ENCODE peak calls at places on chromosomes 5 and 9, in six cellular contexts. B is neural progenitor cell, L is adrenal gland, X is OCI-LY7, U is tibial artery, Q is HepG2. R is an unnamed sample.

GRCh38 chr9:4855861-4856260 is 63.1 kb downstream of the RCL1 start:
- DNase-seq in B (no peak), L (no peak), X (no peak), U (peak; percentile 85), Q (no peak), R (no peak)

GRCh38 chr5:12323637-12324229 is 419.5 kb upstream of the CTNND2 start:
- DNase-seq in B (no peak), L (no peak), X (no peak), U (no peak), Q (no peak), R (peak; percentile 17)

GRCh38 chr5:56827043-56827442 is 11.7 kb downstream of the MAP3K1 start:
- DNase-seq in B (peak; percentile 47), L (no peak), X (peak; percentile 43), U (no peak), Q (peak; percentile 56), R (peak; percentile 35)

GRCh38 chr5:155342956-155343355 is 329.4 kb downstream of the KIF4B start:
- DNase-seq in B (no peak), L (no peak), X (no peak), U (no peak), Q (no peak), R (no peak)

GRCh38 chr5:172450861-172451695 is 3.2 kb downstream of the SH3PXD2B start:
- DNase-seq in B (peak; percentile 60), L (no peak), X (peak; percentile 32), U (peak; percentile 70), Q (no peak), R (peak; percentile 81)

GRCh38 chr5:120017523-120017922 is 388.2 kb downstream of the FAM170A start:
- DNase-seq in B (no peak), L (no peak), X (no peak), U (no peak), Q (no peak), R (no peak)

GRCh38 chr5:135072357-135073247 is 38.6 kb upstream of the PITX1 start:
- DNase-seq in B (peak; percentile 50), L (no peak), X (no peak), U (peak; percentile 59), Q (no peak), R (peak; percentile 84)

GRCh38 chr5:115450741-115451140 is 93.8 kb downstream of the FEM1C start:
- DNase-seq in B (no peak), L (no peak), X (no peak), U (no peak), Q (no peak), R (no peak)

GRCh38 chr9:123686131-123686848 is 243.6 kb downstream of the DENND1A start:
- DNase-seq in B (no peak), L (peak; percentile 53), X (no peak), U (no peak), Q (no peak), R (no peak)

GRCh38 chr9:137114220-137114612 is 317 bp downstream of the DPP7 start:
- DNase-seq in B (no peak), L (no peak), X (no peak), U (no peak), Q (no peak), R (no peak)

GRCh38 chr5:145834917-145835838 is at the start of gene PRELID2:
- DNase-seq in B (peak; percentile 94), L (peak; percentile 93), X (peak; percentile 29), U (peak; percentile 93), Q (peak; percentile 89), R (peak; percentile 88)

GRCh38 chr9:20811872-20812271 is 127.8 kb downstream of the FOCAD start:
- DNase-seq in B (no peak), L (no peak), X (no peak), U (no peak), Q (no peak), R (no peak)

GRCh38 chr9:75063556-75064305 is 24.2 kb downstream of the NMRK1 start:
- DNase-seq in B (no peak), L (no peak), X (no peak), U (no peak), Q (no peak), R (no peak)

GRCh38 chr9:38087934-38088925 is 19.2 kb upstream of the SHB start:
- DNase-seq in B (peak; percentile 78), L (peak; percentile 75), X (peak; percentile 54), U (peak; percentile 86), Q (peak; percentile 39), R (peak; percentile 77)

GRCh38 chr9:82284758-82285157 is 296.2 kb downstream of the SPATA31D1 start:
- DNase-seq in B (no peak), L (no peak), X (no peak), U (no peak), Q (no peak), R (no peak)

GRCh38 chr9:72524820-72525539 is 3.6 kb downstream of the TMC1 start:
- DNase-seq in B (peak; percentile 67), L (peak; percentile 37), X (no peak), U (no peak), Q (no peak), R (peak; percentile 18)

GRCh38 chr5:179337227-179338122 is 7.8 kb downstream of the ADAMTS2 start:
- DNase-seq in B (no peak), L (no peak), X (no peak), U (no peak), Q (no peak), R (peak; percentile 49)

GRCh38 chr9:131776473-131776872 is 36.6 kb upstream of the RAPGEF1 start:
- DNase-seq in B (peak; percentile 93), L (no peak), X (peak; percentile 42), U (no peak), Q (peak; percentile 32), R (peak; percentile 92)

GRCh38 chr9:127971357-127972315 is 9.2 kb downstream of the EEIG1 start:
- DNase-seq in B (peak; percentile 41), L (no peak), X (no peak), U (no peak), Q (no peak), R (peak; percentile 85)

GRCh38 chr5:64811050-64811640 is 42.4 kb downstream of the CWC27 start:
- DNase-seq in B (peak; percentile 60), L (peak; percentile 15), X (peak; percentile 65), U (no peak), Q (peak; percentile 57), R (no peak)

DNA sequence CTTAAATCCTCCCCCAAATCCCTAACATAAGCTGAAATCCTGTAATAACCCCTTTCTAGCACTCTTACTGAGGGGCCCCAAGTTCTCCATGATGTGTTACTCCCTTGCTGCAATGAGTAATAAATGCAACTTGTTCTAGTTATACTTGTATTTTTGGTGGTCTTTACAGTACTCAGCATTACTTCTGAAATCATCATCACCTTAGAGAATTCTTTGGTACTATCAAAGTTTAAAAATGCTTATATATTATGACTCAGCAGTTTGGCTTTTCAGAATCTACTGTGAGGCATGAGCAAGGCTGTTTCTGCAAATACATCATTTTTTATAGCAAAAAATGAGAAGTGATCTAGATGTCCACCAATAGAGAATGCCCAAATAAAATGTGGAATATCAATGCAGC is 20.8 kb upstream of the ROPN1L start:
- DNase-seq in B (no peak), L (no peak), X (no peak), U (no peak), Q (no peak), R (no peak)
- H3K36me3 ChIP-seq in B (peaks cover 17% of the 10 kb centered on the region), L (peaks cover 52% of the 10 kb centered on the region), X (peaks cover 98% of the 10 kb centered on the region), U (peaks cover 90% of the 10 kb centered on the region), Q (peaks cover 13% of the 10 kb centered on the region), R (peaks cover 13% of the 10 kb centered on the region)

GRCh38 chr9:122315534-122315933 is 50.9 kb downstream of the MRRF start:
- DNase-seq in B (no peak), L (no peak), X (no peak), U (no peak), Q (no peak), R (no peak)

GRCh38 chr9:122307036-122307435 is 42.4 kb downstream of the MRRF start:
- DNase-seq in B (peak; percentile 20), L (no peak), X (no peak), U (no peak), Q (no peak), R (peak; percentile 15)

GRCh38 chr9:122314193-122314592 is 49.5 kb downstream of the MRRF start:
- DNase-seq in B (no peak), L (no peak), X (no peak), U (no peak), Q (no peak), R (no peak)

GRCh38 chr9:122307925-122308324 is 43.2 kb downstream of the MRRF start:
- DNase-seq in B (no peak), L (no peak), X (no peak), U (no peak), Q (no peak), R (no peak)

DNA sequence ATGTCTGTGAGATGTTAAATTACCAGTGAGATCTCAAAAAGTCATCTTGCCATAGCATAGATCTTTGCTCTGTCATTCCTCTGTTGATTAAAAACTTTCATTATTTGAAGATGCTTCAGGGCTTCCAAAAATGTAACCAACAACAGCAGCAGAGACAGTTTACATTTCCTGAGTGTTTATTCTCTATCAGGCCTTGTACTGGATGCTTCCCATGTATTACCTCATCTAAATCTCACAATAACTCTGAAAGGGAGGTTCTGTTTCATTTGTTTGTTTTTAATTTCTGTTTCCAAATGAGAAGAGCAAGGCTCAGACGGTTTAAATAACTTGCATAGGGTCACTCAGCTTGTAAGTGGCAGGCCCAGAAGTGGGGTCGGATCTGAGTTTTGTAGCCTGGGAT is 45.2 kb downstream of the MRRF start:
- DNase-seq in B (no peak), L (no peak), X (no peak), U (no peak), Q (no peak), R (no peak)
- H3K36me3 ChIP-seq in B (no peaks in the 10 kb centered on the region), L (peaks cover 20% of the 10 kb centered on the region), X (peaks cover 92% of the 10 kb centered on the region), U (peaks cover 75% of the 10 kb centered on the region), Q (peaks cover 18% of the 10 kb centered on the region), R (peaks cover 13% of the 10 kb centered on the region)

GRCh38 chr5:141518616-141519015 is 29.7 kb downstream of the PCDHGC5 start:
- DNase-seq in B (no peak), L (no peak), X (no peak), U (no peak), Q (no peak), R (no peak)
- H3K36me3 ChIP-seq in B (peaks cover 3% of the 10 kb centered on the region), L (peaks cover 24% of the 10 kb centered on the region), X (peaks cover 92% of the 10 kb centered on the region), U (peaks cover 21% of the 10 kb centered on the region), Q (peaks cover 21% of the 10 kb centered on the region), R (peaks cover 22% of the 10 kb centered on the region)

GRCh38 chr5:169695025-169695625 is 58.0 kb downstream of the DOCK2 start:
- DNase-seq in B (no peak), L (no peak), X (no peak), U (no peak), Q (no peak), R (no peak)

GRCh38 chr5:169696621-169697517 is 59.8 kb downstream of the DOCK2 start:
- DNase-seq in B (no peak), L (no peak), X (no peak), U (no peak), Q (no peak), R (no peak)

GRCh38 chr5:169694221-169694620 is 57.1 kb downstream of the DOCK2 start:
- DNase-seq in B (no peak), L (no peak), X (no peak), U (no peak), Q (no peak), R (no peak)

GRCh38 chr5:169697518-169697890 is 60.4 kb downstream of the DOCK2 start:
- DNase-seq in B (no peak), L (no peak), X (no peak), U (no peak), Q (no peak), R (no peak)

DNA sequence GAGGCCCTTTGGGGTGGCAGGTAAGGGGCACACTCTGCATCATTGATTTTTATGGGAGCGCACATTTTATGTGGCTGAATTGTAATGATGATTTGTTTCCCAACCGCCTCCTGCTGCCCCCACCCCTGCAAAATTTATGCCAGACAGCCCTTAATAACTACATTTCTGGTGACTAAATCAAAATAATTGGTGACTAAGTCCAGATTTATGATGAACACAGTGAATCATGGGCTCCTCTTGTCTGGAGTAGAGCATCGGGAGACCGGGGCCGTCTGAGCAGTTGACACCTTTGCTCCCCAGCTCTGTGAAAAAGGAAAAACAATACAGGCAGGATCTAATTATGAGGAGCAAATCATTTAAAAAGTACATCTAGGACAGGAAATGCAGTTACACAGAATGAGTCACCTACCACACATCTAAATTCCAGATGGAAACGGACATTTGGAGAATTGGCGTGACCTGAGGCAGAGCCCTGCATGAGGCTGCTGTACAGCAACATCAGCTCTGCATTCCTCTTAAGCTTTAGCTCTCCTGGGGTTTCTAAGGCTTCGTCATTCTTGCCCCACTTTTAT is 58.9 kb downstream of the DOCK2 start:
- DNase-seq in B (no peak), L (no peak), X (no peak), U (no peak), Q (no peak), R (no peak)
- H3K36me3 ChIP-seq in B (no peaks in the 10 kb centered on the region), L (peaks cover 5% of the 10 kb centered on the region), X (peaks cover 95% of the 10 kb centered on the region), U (no peaks in the 10 kb centered on the region), Q (no peaks in the 10 kb centered on the region), R (no peaks in the 10 kb centered on the region)